ENCODE peak calls at places on chromosomes 5 and 9, in four cellular contexts. B is cardiac muscle cell, P is ovary, I is right lobe of liver. R is an unnamed sample.

GRCh38 chr9:136054798-136055714 is 40.0 kb downstream of the NACC2 start:
- DNase-seq in B (no peak), P (no peak), I (peak; percentile 43), R (no peak)

GRCh38 chr5:163347671-163348070 is 89.7 kb upstream of the CCNG1 start:
- DNase-seq in B (peak; percentile 85), P (peak; percentile 41), I (peak; percentile 61), R (peak; percentile 39)

GRCh38 chr5:147507480-147508126 is 2.3 kb downstream of the DPYSL3 start:
- DNase-seq in P (no peak), I (no peak), B (peak; percentile 67), R (no peak)

GRCh38 chr5:96125335-96125891 is 163.8 kb upstream of the ELL2 start:
- DNase-seq in I (peak; percentile 65), B (peak; percentile 59), P (no peak), R (no peak)

GRCh38 chr9:137791947-137792346 is 85.6 kb upstream of the CACNA1B start:
- DNase-seq in P (no peak), I (no peak), B (no peak), R (no peak)

GRCh38 chr5:138635268-138635667 is 60.1 kb upstream of the HSPA9 start:
- DNase-seq in I (no peak), B (peak; percentile 53), P (no peak), R (peak; percentile 15)

GRCh38 chr5:125160787-125161502 is 414.5 kb upstream of the ZNF608 start:
- DNase-seq in B (peak; percentile 32), P (no peak), I (no peak), R (no peak)

GRCh38 chr5:171616002-171616780 is 169.4 kb upstream of the SMIM23 start:
- DNase-seq in I (peak; percentile 24), P (no peak), B (no peak), R (no peak)

GRCh38 chr9:74570879-74571512 is 73.9 kb downstream of the RORB start:
- DNase-seq in I (no peak), P (no peak), B (peak; percentile 48), R (peak; percentile 64)

GRCh38 chr5:61519728-61520277 is 187.7 kb downstream of the ZSWIM6 start:
- DNase-seq in P (no peak), I (no peak), B (no peak), R (no peak)

GRCh38 chr5:143244000-143244736 is 159.3 kb downstream of the NR3C1 start:
- DNase-seq in P (no peak), I (no peak), B (peak; percentile 97), R (peak; percentile 76)

GRCh38 chr9:121463026-121463827 is 36.4 kb downstream of the GGTA1 start:
- DNase-seq in I (peak; percentile 54), P (peak; percentile 52), B (peak; percentile 67), R (peak; percentile 67)

GRCh38 chr9:7298123-7298522 is 501.5 kb downstream of the DMAC1 start:
- DNase-seq in I (no peak), P (no peak), B (peak; percentile 27), R (no peak)

GRCh38 chr9:92850898-92851297 is 26.9 kb downstream of the ZNF484 start:
- DNase-seq in I (no peak), B (no peak), P (no peak), R (no peak)
- H3K9me3 ChIP-seq in I (peaks cover 13% of the 10 kb centered on the region), B (no peaks in the 10 kb centered on the region), P (no peaks in the 10 kb centered on the region), R (peaks cover 1% of the 10 kb centered on the region)

DNA sequence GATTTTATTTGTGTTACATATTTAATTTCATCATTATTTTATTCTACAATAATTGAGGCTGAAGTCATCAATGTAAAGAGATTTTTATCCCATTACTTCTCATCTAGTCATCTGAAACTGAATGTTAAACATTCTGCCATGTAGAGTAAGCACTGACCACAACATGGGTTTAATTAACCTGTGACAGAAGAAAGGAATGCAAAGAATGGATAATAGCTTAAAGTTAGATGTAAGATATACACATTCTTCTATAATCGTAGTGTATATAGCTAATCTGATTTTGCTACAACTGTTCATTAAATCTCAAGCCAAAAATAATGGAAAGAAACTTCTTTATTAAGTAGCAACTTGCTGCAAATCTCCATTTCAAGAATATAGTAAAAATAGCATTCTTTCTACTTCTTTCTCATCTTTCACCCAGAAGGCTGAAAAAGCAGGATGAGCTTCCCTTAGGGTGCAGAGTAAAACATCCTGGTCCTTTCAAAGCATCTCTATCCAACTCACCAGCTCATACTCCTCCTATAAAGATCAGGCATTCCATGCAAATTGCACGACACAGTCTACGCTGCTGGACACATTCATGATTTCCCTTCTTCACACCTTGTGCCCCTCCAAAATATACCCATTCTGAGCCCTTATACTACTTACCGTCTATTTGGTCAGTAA is 115.2 kb downstream of the EFNA5 start:
- DNase-seq in B (no peak), P (no peak), I (no peak), R (peak; percentile 75)
- H3K9me3 ChIP-seq in B (no peaks in the 10 kb centered on the region), P (no peaks in the 10 kb centered on the region), I (no peaks in the 10 kb centered on the region), R (no peaks in the 10 kb centered on the region)

GRCh38 chr9:107336718-107337360 is 53.8 kb downstream of the RAD23B start:
- DNase-seq in I (no peak), B (peak; percentile 59), P (no peak), R (no peak)
- H3K9me3 ChIP-seq in I (no peaks in the 10 kb centered on the region), B (no peaks in the 10 kb centered on the region), P (no peaks in the 10 kb centered on the region), R (peaks cover 4% of the 10 kb centered on the region)

GRCh38 chr5:180274695-180275094 is 17.2 kb downstream of the MAPK9 start:
- DNase-seq in I (no peak), P (no peak), B (no peak), R (no peak)

GRCh38 chr5:180271205-180271604 is 20.7 kb downstream of the MAPK9 start:
- DNase-seq in P (no peak), B (no peak), I (no peak), R (no peak)
- H3K9me3 ChIP-seq in P (no peaks in the 10 kb centered on the region), B (no peaks in the 10 kb centered on the region), I (peaks cover 15% of the 10 kb centered on the region), R (peaks cover 2% of the 10 kb centered on the region)

DNA sequence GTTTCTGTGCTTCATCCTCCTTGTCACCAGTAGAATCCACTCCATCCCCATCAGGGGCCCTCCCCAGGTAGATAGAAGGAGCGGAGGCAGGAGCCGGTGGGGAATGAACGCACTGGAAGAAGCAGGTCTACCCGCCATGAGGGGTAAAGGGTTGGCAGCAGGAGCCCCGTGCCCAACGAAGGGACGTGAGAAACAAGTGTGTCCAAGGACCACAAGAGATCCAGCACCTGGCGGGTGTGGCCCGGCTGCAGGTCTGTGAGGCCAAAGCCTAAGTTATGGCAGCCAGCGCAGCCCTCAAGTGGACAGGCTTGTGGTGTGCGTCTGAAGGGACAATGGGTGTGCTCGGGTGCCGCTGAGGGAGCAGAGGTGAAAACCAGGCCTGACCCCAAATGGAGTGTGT is 94.3 kb downstream of the IRX2 start:
- DNase-seq in B (no peak), P (no peak), I (no peak), R (no peak)
- H3K9me3 ChIP-seq in B (no peaks in the 10 kb centered on the region), P (no peaks in the 10 kb centered on the region), I (no peaks in the 10 kb centered on the region), R (peaks cover 2% of the 10 kb centered on the region)

GRCh38 chr5:45799388-45799787 is 103.2 kb upstream of the HCN1 start:
- DNase-seq in I (no peak), P (no peak), B (no peak), R (no peak)

GRCh38 chr5:45793638-45794532 is 97.7 kb upstream of the HCN1 start:
- DNase-seq in I (no peak), B (no peak), P (no peak), R (no peak)

GRCh38 chr5:45800331-45800730 is 104.2 kb upstream of the HCN1 start:
- DNase-seq in I (no peak), P (no peak), B (no peak), R (no peak)

GRCh38 chr5:45795458-45795857 is 99.3 kb upstream of the HCN1 start:
- DNase-seq in P (no peak), I (no peak), B (no peak), R (no peak)

DNA sequence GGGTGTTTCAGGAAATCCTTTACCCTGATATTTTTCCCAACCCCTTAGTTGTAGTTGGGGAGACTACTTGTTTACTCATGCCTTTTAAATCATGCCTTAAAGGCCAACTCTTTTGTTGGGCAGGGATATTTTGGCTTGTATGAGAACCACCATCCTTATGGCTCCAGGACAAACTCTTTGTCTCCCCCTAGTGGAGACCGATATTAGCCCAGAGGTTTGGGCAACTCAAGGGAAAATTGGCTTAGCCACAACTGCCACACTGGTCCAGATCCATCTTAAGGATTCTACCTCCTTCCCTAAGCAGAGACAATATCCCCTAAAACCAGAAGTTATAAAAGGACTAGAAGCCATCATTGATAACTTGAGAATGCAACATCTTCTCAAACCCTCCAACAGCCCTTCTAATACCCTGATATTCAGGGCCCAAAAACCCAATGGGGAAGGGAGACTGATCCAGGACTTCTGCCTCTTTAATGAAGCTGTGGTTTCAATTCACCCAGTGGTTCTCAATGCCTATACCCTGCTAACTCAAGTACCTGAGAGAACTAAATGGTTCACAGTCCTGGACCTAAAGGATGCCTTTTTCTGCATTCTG is 100.9 kb upstream of the HCN1 start:
- DNase-seq in I (no peak), B (no peak), P (no peak), R (no peak)
- H3K9me3 ChIP-seq in I (no peaks in the 10 kb centered on the region), B (no peaks in the 10 kb centered on the region), P (no peaks in the 10 kb centered on the region), R (peaks cover 3% of the 10 kb centered on the region)

R was measured in trophoblast cell.